ENCODE peak calls at places on chromosome 10, in nine cellular contexts. R is type B pancreatic cell; T is C1 segment of cervical spinal cord; M is activated T-cell treated with anti-CD3 and anti-CD28 coated beads, Interleukin-2, amount 50 U/mL, for 4 hours; D is AG20443; K is T-helper 1 cell; J is hepatocyte; E is ovary; A is kidney glomerular epithelial cell. O is an unnamed sample.

GRCh38 chr10:96614515-96614914 is 27.7 kb upstream of the TM9SF3 start:
- DNase-seq in D (peak), K (no peak), R (no peak), M (no peak), T (no peak), A (peak), E (no peak), J (peak), O (no peak)

GRCh38 chr10:92972066-92972870 is 88.3 kb upstream of the CYP26C1 start:
- DNase-seq in K (no peak), R (no peak), E (no peak), A (peak), D (peak), M (no peak), T (no peak), J (peak), O (no peak)

GRCh38 chr10:60203993-60204618 is 185.6 kb downstream of the ANK3 start:
- DNase-seq in D (peak), R (no peak), K (no peak), J (peak), M (no peak), A (peak), T (no peak), E (no peak), O (no peak)

GRCh38 chr10:78931333-78932083 is 137.3 kb upstream of the ZMIZ1 start:
- DNase-seq in R (no peak), J (peak), D (peak), E (peak), K (no peak), A (no peak), M (no peak), T (no peak), O (peak)

GRCh38 chr10:100509241-100509640 is 10.4 kb downstream of the SEC31B start:
- DNase-seq in D (no peak), J (no peak), R (no peak), E (no peak), K (no peak), T (no peak), M (peak), A (no peak), O (no peak)

GRCh38 chr10:11379771-11380170 is 231.7 kb downstream of the USP6NL start:
- DNase-seq in K (no peak), E (no peak), T (no peak), A (no peak), M (no peak), D (no peak), R (no peak), J (no peak), O (no peak)

GRCh38 chr10:86361134-86362128 is 5.2 kb downstream of the GRID1 start:
- DNase-seq in J (no peak), T (peak), M (no peak), K (no peak), A (no peak), E (peak), R (no peak), D (no peak), O (no peak)

GRCh38 chr10:97608991-97609561 is 19.6 kb downstream of the C10orf62 start:
- DNase-seq in R (no peak), K (no peak), T (no peak), A (no peak), D (no peak), E (no peak), M (no peak), J (no peak), O (no peak)

GRCh38 chr10:96708456-96708855 is 11.9 kb downstream of the PIK3AP1 start:
- DNase-seq in A (no peak), J (no peak), R (no peak), D (no peak), T (no peak), K (no peak), M (no peak), E (no peak), O (no peak)

GRCh38 chr10:33519130-33519860 is 184.8 kb upstream of the NRP1 start:
- DNase-seq in A (no peak), J (no peak), K (no peak), E (no peak), D (no peak), M (no peak), T (no peak), R (no peak), O (no peak)

GRCh38 chr10:86813101-86813500 is 56.7 kb downstream of the BMPR1A start:
- DNase-seq in M (no peak), T (no peak), K (no peak), E (no peak), D (peak), A (no peak), J (no peak), R (no peak), O (no peak)